ENCODE peak calls at places on chromosomes 1 and 21, in nine cellular contexts. One of them, this sample, is unnamed.

GRCh38 chr1:44805311-44806024 is 1.7 kb downstream of the DYNLT4 start:
- DNase-seq in uterus: no peak
- DNase-seq in LNCaP clone FGC: no peak
- DNase-seq in upper lobe of right lung: peak; percentile 67
- DNase-seq in foreskin fibroblast: peak; percentile 18
- DNase-seq in retinal pigment epithelial cell: no peak
- DNase-seq in activated CD8-positive, alpha-beta T cell treated with anti-CD3 and anti-CD28 coated beads for 36 hours: no peak
- DNase-seq in D721Med: no peak
- DNase-seq in progenitor cell of endocrine pancreas: no peak
- DNase-seq in this sample: no peak

GRCh38 chr1:115114308-115114707 is 25.0 kb upstream of the TSPAN2 start:
- DNase-seq in activated CD8-positive, alpha-beta T cell treated with anti-CD3 and anti-CD28 coated beads for 36 hours: no peak
- DNase-seq in LNCaP clone FGC: no peak
- DNase-seq in retinal pigment epithelial cell: peak; percentile 44
- DNase-seq in foreskin fibroblast: no peak
- DNase-seq in progenitor cell of endocrine pancreas: no peak
- DNase-seq in upper lobe of right lung: no peak
- DNase-seq in uterus: no peak
- DNase-seq in D721Med: no peak
- DNase-seq in this sample: no peak

GRCh38 chr1:159211331-159212136 is 6.9 kb downstream of the ACKR1 start:
- DNase-seq in foreskin fibroblast: peak; percentile 36
- DNase-seq in uterus: peak; percentile 35
- DNase-seq in retinal pigment epithelial cell: no peak
- DNase-seq in D721Med: no peak
- DNase-seq in progenitor cell of endocrine pancreas: peak; percentile 48
- DNase-seq in LNCaP clone FGC: no peak
- DNase-seq in activated CD8-positive, alpha-beta T cell treated with anti-CD3 and anti-CD28 coated beads for 36 hours: peak; percentile 68
- DNase-seq in upper lobe of right lung: no peak
- DNase-seq in this sample: peak; percentile 42

GRCh38 chr1:62196091-62196690 is 1.5 kb downstream of the L1TD1 start:
- DNase-seq in upper lobe of right lung: no peak
- DNase-seq in uterus: no peak
- DNase-seq in progenitor cell of endocrine pancreas: no peak
- DNase-seq in activated CD8-positive, alpha-beta T cell treated with anti-CD3 and anti-CD28 coated beads for 36 hours: no peak
- DNase-seq in foreskin fibroblast: no peak
- DNase-seq in D721Med: peak; percentile 87
- DNase-seq in LNCaP clone FGC: no peak
- DNase-seq in retinal pigment epithelial cell: no peak
- DNase-seq in this sample: no peak

GRCh38 chr1:186152227-186152944 is 222.7 kb downstream of the TPR start:
- DNase-seq in uterus: no peak
- DNase-seq in upper lobe of right lung: no peak
- DNase-seq in retinal pigment epithelial cell: peak; percentile 27
- DNase-seq in D721Med: no peak
- DNase-seq in LNCaP clone FGC: no peak
- DNase-seq in activated CD8-positive, alpha-beta T cell treated with anti-CD3 and anti-CD28 coated beads for 36 hours: no peak
- DNase-seq in foreskin fibroblast: peak; percentile 85
- DNase-seq in progenitor cell of endocrine pancreas: no peak
- DNase-seq in this sample: peak; percentile 68

GRCh38 chr21:34372321-34372720 is 3.0 kb upstream of the SMIM11 start:
- DNase-seq in activated CD8-positive, alpha-beta T cell treated with anti-CD3 and anti-CD28 coated beads for 36 hours: no peak
- DNase-seq in uterus: no peak
- DNase-seq in D721Med: no peak
- DNase-seq in retinal pigment epithelial cell: no peak
- DNase-seq in LNCaP clone FGC: no peak
- DNase-seq in foreskin fibroblast: no peak
- DNase-seq in upper lobe of right lung: no peak
- DNase-seq in progenitor cell of endocrine pancreas: no peak
- DNase-seq in this sample: no peak

GRCh38 chr1:45545019-45545493 is 5.6 kb upstream of the AKR1A1 start:
- DNase-seq in uterus: no peak
- DNase-seq in foreskin fibroblast: no peak
- DNase-seq in activated CD8-positive, alpha-beta T cell treated with anti-CD3 and anti-CD28 coated beads for 36 hours: peak; percentile 40
- DNase-seq in retinal pigment epithelial cell: no peak
- DNase-seq in upper lobe of right lung: no peak
- DNase-seq in D721Med: no peak
- DNase-seq in progenitor cell of endocrine pancreas: no peak
- DNase-seq in LNCaP clone FGC: no peak
- DNase-seq in this sample: no peak

GRCh38 chr21:25558123-25558522 is 49.2 kb downstream of the MRPL39 start:
- DNase-seq in foreskin fibroblast: no peak
- DNase-seq in activated CD8-positive, alpha-beta T cell treated with anti-CD3 and anti-CD28 coated beads for 36 hours: no peak
- DNase-seq in retinal pigment epithelial cell: no peak
- DNase-seq in D721Med: no peak
- DNase-seq in upper lobe of right lung: no peak
- DNase-seq in uterus: no peak
- DNase-seq in LNCaP clone FGC: no peak
- DNase-seq in progenitor cell of endocrine pancreas: no peak
- DNase-seq in this sample: no peak

GRCh38 chr1:38005195-38006007 is at the start of gene FHL3:
- DNase-seq in uterus: peak; percentile 83
- DNase-seq in progenitor cell of endocrine pancreas: peak; percentile 43
- DNase-seq in D721Med: no peak
- DNase-seq in upper lobe of right lung: peak; percentile 87
- DNase-seq in activated CD8-positive, alpha-beta T cell treated with anti-CD3 and anti-CD28 coated beads for 36 hours: peak; percentile 60
- DNase-seq in LNCaP clone FGC: no peak
- DNase-seq in retinal pigment epithelial cell: no peak
- DNase-seq in foreskin fibroblast: peak; percentile 76
- DNase-seq in this sample: no peak

GRCh38 chr1:220878223-220879081 is 791 bp upstream of the HLX start:
- DNase-seq in progenitor cell of endocrine pancreas: no peak
- DNase-seq in retinal pigment epithelial cell: no peak
- DNase-seq in activated CD8-positive, alpha-beta T cell treated with anti-CD3 and anti-CD28 coated beads for 36 hours: peak; percentile 9
- DNase-seq in foreskin fibroblast: no peak
- DNase-seq in uterus: no peak
- DNase-seq in LNCaP clone FGC: no peak
- DNase-seq in D721Med: no peak
- DNase-seq in upper lobe of right lung: peak; percentile 69
- DNase-seq in this sample: no peak
- TF ChIP-seq CTCF in progenitor cell of endocrine pancreas: no peak
- TF ChIP-seq CTCF in retinal pigment epithelial cell: no peak
- TF ChIP-seq CTCF in activated CD8-positive, alpha-beta T cell treated with anti-CD3 and anti-CD28 coated beads for 36 hours: no peak
- TF ChIP-seq CTCF in foreskin fibroblast: peak; percentile 9
- TF ChIP-seq CTCF in uterus: no peak
- TF ChIP-seq CTCF in LNCaP clone FGC: no peak
- TF ChIP-seq CTCF in D721Med: no peak
- TF ChIP-seq CTCF in upper lobe of right lung: no peak
- TF ChIP-seq CTCF in this sample: no peak

GRCh38 chr1:223364685-223365382 is 858 bp upstream of the SUSD4 start:
- DNase-seq in upper lobe of right lung: no peak
- DNase-seq in uterus: no peak
- DNase-seq in retinal pigment epithelial cell: no peak
- DNase-seq in D721Med: no peak
- DNase-seq in LNCaP clone FGC: no peak
- DNase-seq in activated CD8-positive, alpha-beta T cell treated with anti-CD3 and anti-CD28 coated beads for 36 hours: peak; percentile 27
- DNase-seq in foreskin fibroblast: peak; percentile 3
- DNase-seq in progenitor cell of endocrine pancreas: no peak
- DNase-seq in this sample: no peak

GRCh38 chr1:223363057-223363855 is 720 bp downstream of the SUSD4 start:
- DNase-seq in activated CD8-positive, alpha-beta T cell treated with anti-CD3 and anti-CD28 coated beads for 36 hours: peak; percentile 39
- DNase-seq in foreskin fibroblast: peak; percentile 31
- DNase-seq in LNCaP clone FGC: no peak
- DNase-seq in retinal pigment epithelial cell: no peak
- DNase-seq in upper lobe of right lung: peak; percentile 73
- DNase-seq in progenitor cell of endocrine pancreas: peak; percentile 24
- DNase-seq in uterus: no peak
- DNase-seq in D721Med: no peak
- DNase-seq in this sample: no peak

GRCh38 chr1:223358826-223359225 is 5.2 kb downstream of the SUSD4 start:
- DNase-seq in uterus: no peak
- DNase-seq in retinal pigment epithelial cell: no peak
- DNase-seq in upper lobe of right lung: no peak
- DNase-seq in LNCaP clone FGC: no peak
- DNase-seq in foreskin fibroblast: no peak
- DNase-seq in D721Med: no peak
- DNase-seq in progenitor cell of endocrine pancreas: no peak
- DNase-seq in activated CD8-positive, alpha-beta T cell treated with anti-CD3 and anti-CD28 coated beads for 36 hours: no peak
- DNase-seq in this sample: peak; percentile 25

GRCh38 chr1:223363856-223364684 is at the start of gene SUSD4:
- DNase-seq in LNCaP clone FGC: peak; percentile 17
- DNase-seq in uterus: no peak
- DNase-seq in foreskin fibroblast: peak; percentile 17
- DNase-seq in progenitor cell of endocrine pancreas: peak; percentile 59
- DNase-seq in retinal pigment epithelial cell: no peak
- DNase-seq in D721Med: peak; percentile 50
- DNase-seq in upper lobe of right lung: peak; percentile 85
- DNase-seq in activated CD8-positive, alpha-beta T cell treated with anti-CD3 and anti-CD28 coated beads for 36 hours: peak; percentile 74
- DNase-seq in this sample: peak; percentile 31
- TF ChIP-seq CTCF in LNCaP clone FGC: peak; percentile 26
- TF ChIP-seq CTCF in uterus: no peak
- TF ChIP-seq CTCF in foreskin fibroblast: no peak
- TF ChIP-seq CTCF in progenitor cell of endocrine pancreas: no peak
- TF ChIP-seq CTCF in retinal pigment epithelial cell: no peak
- TF ChIP-seq CTCF in D721Med: no peak
- TF ChIP-seq CTCF in upper lobe of right lung: no peak
- TF ChIP-seq CTCF in activated CD8-positive, alpha-beta T cell treated with anti-CD3 and anti-CD28 coated beads for 36 hours: no peak
- TF ChIP-seq CTCF in this sample: no peak

GRCh38 chr1:30330644-30331043 is 392.7 kb downstream of the MATN1 start:
- DNase-seq in activated CD8-positive, alpha-beta T cell treated with anti-CD3 and anti-CD28 coated beads for 36 hours: no peak
- DNase-seq in retinal pigment epithelial cell: no peak
- DNase-seq in progenitor cell of endocrine pancreas: no peak
- DNase-seq in foreskin fibroblast: no peak
- DNase-seq in LNCaP clone FGC: no peak
- DNase-seq in uterus: no peak
- DNase-seq in D721Med: no peak
- DNase-seq in upper lobe of right lung: no peak
- DNase-seq in this sample: no peak

GRCh38 chr1:30329263-30329753 is 394.1 kb downstream of the MATN1 start:
- DNase-seq in foreskin fibroblast: no peak
- DNase-seq in activated CD8-positive, alpha-beta T cell treated with anti-CD3 and anti-CD28 coated beads for 36 hours: no peak
- DNase-seq in upper lobe of right lung: no peak
- DNase-seq in uterus: no peak
- DNase-seq in D721Med: no peak
- DNase-seq in LNCaP clone FGC: no peak
- DNase-seq in retinal pigment epithelial cell: no peak
- DNase-seq in progenitor cell of endocrine pancreas: peak; percentile 4
- DNase-seq in this sample: no peak

GRCh38 chr1:30328401-30329262 is 394.8 kb downstream of the MATN1 start:
- DNase-seq in uterus: no peak
- DNase-seq in D721Med: no peak
- DNase-seq in activated CD8-positive, alpha-beta T cell treated with anti-CD3 and anti-CD28 coated beads for 36 hours: no peak
- DNase-seq in progenitor cell of endocrine pancreas: peak; percentile 6
- DNase-seq in retinal pigment epithelial cell: no peak
- DNase-seq in foreskin fibroblast: no peak
- DNase-seq in LNCaP clone FGC: no peak
- DNase-seq in upper lobe of right lung: no peak
- DNase-seq in this sample: no peak

GRCh38 chr1:30331415-30332065 is 391.8 kb downstream of the MATN1 start:
- DNase-seq in retinal pigment epithelial cell: no peak
- DNase-seq in upper lobe of right lung: no peak
- DNase-seq in D721Med: no peak
- DNase-seq in progenitor cell of endocrine pancreas: no peak
- DNase-seq in uterus: no peak
- DNase-seq in LNCaP clone FGC: no peak
- DNase-seq in foreskin fibroblast: no peak
- DNase-seq in activated CD8-positive, alpha-beta T cell treated with anti-CD3 and anti-CD28 coated beads for 36 hours: no peak
- DNase-seq in this sample: no peak

GRCh38 chr1:30329802-30330557 is 393.4 kb downstream of the MATN1 start:
- DNase-seq in D721Med: no peak
- DNase-seq in foreskin fibroblast: no peak
- DNase-seq in retinal pigment epithelial cell: no peak
- DNase-seq in uterus: no peak
- DNase-seq in progenitor cell of endocrine pancreas: no peak
- DNase-seq in activated CD8-positive, alpha-beta T cell treated with anti-CD3 and anti-CD28 coated beads for 36 hours: no peak
- DNase-seq in upper lobe of right lung: no peak
- DNase-seq in LNCaP clone FGC: no peak
- DNase-seq in this sample: no peak
- TF ChIP-seq CTCF in D721Med: no peak
- TF ChIP-seq CTCF in foreskin fibroblast: no peak
- TF ChIP-seq CTCF in retinal pigment epithelial cell: no peak
- TF ChIP-seq CTCF in uterus: no peak
- TF ChIP-seq CTCF in progenitor cell of endocrine pancreas: no peak
- TF ChIP-seq CTCF in activated CD8-positive, alpha-beta T cell treated with anti-CD3 and anti-CD28 coated beads for 36 hours: no peak
- TF ChIP-seq CTCF in upper lobe of right lung: no peak
- TF ChIP-seq CTCF in LNCaP clone FGC: no peak
- TF ChIP-seq CTCF in this sample: no peak

GRCh38 chr1:47627016-47627415 is 189.2 kb downstream of the FOXD2 start:
- DNase-seq in upper lobe of right lung: no peak
- DNase-seq in progenitor cell of endocrine pancreas: no peak
- DNase-seq in retinal pigment epithelial cell: no peak
- DNase-seq in LNCaP clone FGC: no peak
- DNase-seq in uterus: no peak
- DNase-seq in foreskin fibroblast: no peak
- DNase-seq in D721Med: no peak
- DNase-seq in activated CD8-positive, alpha-beta T cell treated with anti-CD3 and anti-CD28 coated beads for 36 hours: no peak
- DNase-seq in this sample: no peak
- TF ChIP-seq CTCF in upper lobe of right lung: no peak
- TF ChIP-seq CTCF in progenitor cell of endocrine pancreas: peak; percentile 12
- TF ChIP-seq CTCF in retinal pigment epithelial cell: no peak
- TF ChIP-seq CTCF in LNCaP clone FGC: no peak
- TF ChIP-seq CTCF in uterus: no peak
- TF ChIP-seq CTCF in foreskin fibroblast: no peak
- TF ChIP-seq CTCF in D721Med: no peak
- TF ChIP-seq CTCF in activated CD8-positive, alpha-beta T cell treated with anti-CD3 and anti-CD28 coated beads for 36 hours: no peak
- TF ChIP-seq CTCF in this sample: no peak

DNA sequence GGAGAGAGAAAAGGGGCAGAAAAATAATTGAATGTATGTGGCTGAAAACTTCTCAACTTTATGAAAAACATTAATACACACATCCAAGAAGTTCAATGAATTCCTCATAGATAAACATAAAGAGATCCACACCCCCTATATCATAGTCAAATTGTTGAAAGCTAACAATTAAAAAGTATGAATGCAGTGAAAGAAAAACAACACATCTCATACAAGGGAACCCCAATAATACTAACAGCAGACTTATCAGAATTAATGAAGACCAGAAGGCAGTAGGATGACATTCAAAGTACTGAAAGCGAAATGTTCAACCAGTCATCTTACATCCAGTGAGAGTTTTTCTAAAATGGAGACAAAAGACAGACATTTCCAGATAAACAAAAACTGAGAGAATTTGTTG is 134.4 kb downstream of the FMN2 start:
- DNase-seq in activated CD8-positive, alpha-beta T cell treated with anti-CD3 and anti-CD28 coated beads for 36 hours: no peak
- DNase-seq in upper lobe of right lung: no peak
- DNase-seq in uterus: no peak
- DNase-seq in foreskin fibroblast: no peak
- DNase-seq in LNCaP clone FGC: no peak
- DNase-seq in progenitor cell of endocrine pancreas: no peak
- DNase-seq in retinal pigment epithelial cell: no peak
- DNase-seq in D721Med: no peak
- DNase-seq in this sample: no peak
- TF ChIP-seq CTCF in activated CD8-positive, alpha-beta T cell treated with anti-CD3 and anti-CD28 coated beads for 36 hours: no peak
- TF ChIP-seq CTCF in upper lobe of right lung: no peak
- TF ChIP-seq CTCF in uterus: no peak
- TF ChIP-seq CTCF in foreskin fibroblast: no peak
- TF ChIP-seq CTCF in LNCaP clone FGC: no peak
- TF ChIP-seq CTCF in progenitor cell of endocrine pancreas: no peak
- TF ChIP-seq CTCF in retinal pigment epithelial cell: no peak
- TF ChIP-seq CTCF in D721Med: no peak
- TF ChIP-seq CTCF in this sample: no peak